ENCODE peak calls at places on chromosomes 3 and 15, in seven cellular contexts. W is H1, G is HepG2, A is GM12878, L is HCT116, F is K562, K is SK-N-SH. U is an unnamed sample.

GRCh38 chr3:9352917-9353823 is 9.7 kb upstream of the THUMPD3 start:
- DNase-seq in W (peak), G (peak), A (peak), L (peak), F (peak), K (peak), U (peak)

GRCh38 chr15:54365001-54365400 is 386.8 kb downstream of the UNC13C start:
- DNase-seq in W (no peak), G (no peak), A (no peak), L (no peak), F (no peak), K (no peak), U (no peak)

GRCh38 chr3:170007031-170007663 is 30.6 kb upstream of the GPR160 start:
- DNase-seq in W (no peak), G (peak), A (peak), L (no peak), F (no peak), K (no peak), U (no peak)

GRCh38 chr3:147269907-147270306 is 136.4 kb downstream of the ZIC4 start:
- DNase-seq in W (no peak), G (no peak), A (no peak), L (no peak), F (no peak), K (no peak), U (no peak)

GRCh38 chr3:126543457-126544090 is 15.2 kb downstream of the C3orf22 start:
- DNase-seq in W (no peak), G (no peak), A (no peak), L (no peak), F (no peak), K (peak), U (no peak)

GRCh38 chr3:128942161-128942952 is 51.5 kb downstream of the CFAP92 start:
- DNase-seq in W (no peak), G (peak), A (no peak), L (peak), F (no peak), K (no peak), U (no peak)

GRCh38 chr15:28881170-28881569 is 4.6 kb upstream of the APBA2 start:
- DNase-seq in W (no peak), G (no peak), A (no peak), L (no peak), F (no peak), K (no peak), U (no peak)

GRCh38 chr3:188720636-188721035 is 451.1 kb upstream of the TPRG1 start:
- DNase-seq in W (no peak), G (peak), A (no peak), L (no peak), F (no peak), K (no peak), U (no peak)

GRCh38 chr15:67878647-67879293 is 38.9 kb upstream of the RNU6-1 start:
- DNase-seq in W (no peak), G (no peak), A (no peak), L (no peak), F (peak), K (no peak), U (no peak)

GRCh38 chr15:49675051-49675450 is 54.2 kb downstream of the DTWD1 start:
- DNase-seq in W (no peak), G (peak), A (no peak), L (no peak), F (no peak), K (no peak), U (no peak)

GRCh38 chr15:65862682-65863081 is 6.6 kb upstream of the RAB11A start:
- DNase-seq in W (peak), G (peak), A (no peak), L (peak), F (peak), K (peak), U (peak)

GRCh38 chr3:193010191-193010590 is 92.5 kb upstream of the MB21D2 start:
- DNase-seq in W (no peak), G (no peak), A (no peak), L (no peak), F (no peak), K (no peak), U (no peak)

GRCh38 chr3:17157713-17158112 is 273.0 kb downstream of the PLCL2 start:
- DNase-seq in W (no peak), G (no peak), A (no peak), L (no peak), F (no peak), K (no peak), U (no peak)

GRCh38 chr15:100111103-100112060 is 230.4 kb downstream of the ADAMTS17 start:
- DNase-seq in W (no peak), G (peak), A (no peak), L (peak), F (peak), K (no peak), U (no peak)

GRCh38 chr3:65181397-65181871 is 493.6 kb upstream of the ADAMTS9 start:
- DNase-seq in W (no peak), G (no peak), A (no peak), L (no peak), F (no peak), K (no peak), U (no peak)

GRCh38 chr3:137764563-137765309 is 621 bp downstream of the SOX14 start:
- DNase-seq in W (peak), G (no peak), A (no peak), L (no peak), F (no peak), K (peak), U (no peak)

GRCh38 chr3:69129531-69129930 is 7.1 kb upstream of the LMOD3 start:
- DNase-seq in W (no peak), G (no peak), A (no peak), L (no peak), F (no peak), K (no peak), U (no peak)

GRCh38 chr3:159711560-159712333 is 276.9 kb upstream of the IL12A start:
- DNase-seq in W (no peak), G (no peak), A (no peak), L (no peak), F (no peak), K (peak), U (no peak)

GRCh38 chr3:173583496-173583895 is 186.0 kb downstream of the NLGN1 start:
- DNase-seq in W (no peak), G (no peak), A (no peak), L (no peak), F (no peak), K (no peak), U (peak)

GRCh38 chr3:194521514-194522260 is 34.9 kb upstream of the ATP13A3 start:
- DNase-seq in W (no peak), G (no peak), A (no peak), L (no peak), F (no peak), K (no peak), U (no peak)

GRCh38 chr3:58386966-58387365 is 46.7 kb downstream of the PDHB start:
- DNase-seq in W (no peak), G (no peak), A (no peak), L (no peak), F (no peak), K (no peak), U (no peak)

GRCh38 chr3:149247025-149247710 is 25.5 kb upstream of the CP start:
- DNase-seq in W (no peak), G (no peak), A (no peak), L (no peak), F (no peak), K (no peak), U (no peak)

GRCh38 chr3:169390310-169390731 is 273.2 kb downstream of the MECOM start:
- DNase-seq in W (no peak), G (no peak), A (peak), L (no peak), F (no peak), K (no peak), U (no peak)

GRCh38 chr3:22960326-22960984 is 242.7 kb upstream of the UBE2E2 start:
- DNase-seq in W (no peak), G (peak), A (no peak), L (peak), F (no peak), K (peak), U (no peak)
- TF ChIP-seq YY1 in W (no peak), G (no peak), A (peak), L (no peak), F (no peak), K (no peak), U (no peak)

GRCh38 chr3:51967384-51968174 is at the start of gene PCBP4:
- DNase-seq in W (peak), G (peak), A (no peak), L (no peak), F (peak), K (peak), U (no peak)

GRCh38 chr3:51968883-51969674 is 1.8 kb upstream of the PCBP4 start:
- DNase-seq in W (no peak), G (no peak), A (no peak), L (no peak), F (no peak), K (no peak), U (no peak)

GRCh38 chr3:51969841-51970240 is 2.6 kb upstream of the PCBP4 start:
- DNase-seq in W (no peak), G (no peak), A (no peak), L (no peak), F (no peak), K (no peak), U (no peak)

GRCh38 chr3:51966941-51967383 is 292 bp downstream of the PCBP4 start:
- DNase-seq in W (peak), G (no peak), A (no peak), L (no peak), F (no peak), K (peak), U (no peak)

GRCh38 chr3:51968175-51968681 is 974 bp upstream of the PCBP4 start:
- DNase-seq in W (no peak), G (peak), A (no peak), L (no peak), F (no peak), K (peak), U (no peak)
- H3K9ac ChIP-seq in W (peak), G (peak), A (peak), L (peak), F (peak), K (peak), U (peak)

GRCh38 chr15:45646220-45646619 is 11.4 kb downstream of the SQOR start:
- DNase-seq in W (no peak), G (no peak), A (no peak), L (no peak), F (no peak), K (no peak), U (no peak)
- H3K4me3 ChIP-seq in W (no peak), G (no peak), A (no peak), L (no peak), F (no peak), K (no peak), U (no peak)

GRCh38 chr3:150765949-150766720 is 3.2 kb upstream of the SIAH2 start:
- DNase-seq in W (no peak), G (peak), A (peak), L (no peak), F (peak), K (no peak), U (no peak)
- TF ChIP-seq YY1 in W (no peak), G (no peak), A (no peak), L (no peak), F (no peak), K (no peak), U (no peak)